ENCODE peak calls at places on chromosomes 3 and 15, in nine cellular contexts. One of them, this sample, is unnamed.

GRCh38 chr3:50890688-50891344 is 216.1 kb downstream of the DOCK3 start:
- DNase-seq in dorsolateral prefrontal cortex: no peak
- DNase-seq in AG09309: no peak
- DNase-seq in GM23338: peak
- DNase-seq in fibroblast of mammary gland: no peak
- DNase-seq in choroid plexus epithelial cell: no peak
- DNase-seq in esophagus squamous epithelium: no peak
- DNase-seq in WTC11: no peak
- DNase-seq in glutamatergic neuron: no peak
- DNase-seq in this sample: no peak

GRCh38 chr3:139388961-139389551 is 391 bp downstream of the COPB2 start:
- DNase-seq in fibroblast of mammary gland: no peak
- DNase-seq in glutamatergic neuron: no peak
- DNase-seq in WTC11: no peak
- DNase-seq in GM23338: peak
- DNase-seq in choroid plexus epithelial cell: peak
- DNase-seq in esophagus squamous epithelium: no peak
- DNase-seq in AG09309: no peak
- DNase-seq in dorsolateral prefrontal cortex: no peak
- DNase-seq in this sample: peak

GRCh38 chr3:58293516-58293915 is 12.5 kb upstream of the RPP14 start:
- DNase-seq in esophagus squamous epithelium: no peak
- DNase-seq in WTC11: no peak
- DNase-seq in choroid plexus epithelial cell: no peak
- DNase-seq in fibroblast of mammary gland: no peak
- DNase-seq in AG09309: no peak
- DNase-seq in glutamatergic neuron: no peak
- DNase-seq in GM23338: no peak
- DNase-seq in dorsolateral prefrontal cortex: peak
- DNase-seq in this sample: no peak

GRCh38 chr3:147000274-147000673 is 395.1 kb upstream of the PLSCR5 start:
- DNase-seq in choroid plexus epithelial cell: no peak
- DNase-seq in esophagus squamous epithelium: no peak
- DNase-seq in AG09309: no peak
- DNase-seq in GM23338: no peak
- DNase-seq in dorsolateral prefrontal cortex: no peak
- DNase-seq in fibroblast of mammary gland: no peak
- DNase-seq in WTC11: no peak
- DNase-seq in glutamatergic neuron: no peak
- DNase-seq in this sample: no peak

GRCh38 chr15:39880718-39881387 is 39.2 kb downstream of the GPR176 start:
- DNase-seq in AG09309: no peak
- DNase-seq in esophagus squamous epithelium: no peak
- DNase-seq in glutamatergic neuron: no peak
- DNase-seq in fibroblast of mammary gland: peak
- DNase-seq in WTC11: no peak
- DNase-seq in choroid plexus epithelial cell: no peak
- DNase-seq in dorsolateral prefrontal cortex: no peak
- DNase-seq in GM23338: no peak
- DNase-seq in this sample: no peak

GRCh38 chr3:57043518-57043917 is 16.9 kb upstream of the SPATA12 start:
- DNase-seq in GM23338: no peak
- DNase-seq in WTC11: no peak
- DNase-seq in esophagus squamous epithelium: no peak
- DNase-seq in fibroblast of mammary gland: no peak
- DNase-seq in choroid plexus epithelial cell: no peak
- DNase-seq in dorsolateral prefrontal cortex: no peak
- DNase-seq in glutamatergic neuron: no peak
- DNase-seq in AG09309: no peak
- DNase-seq in this sample: no peak

GRCh38 chr3:151329368-151329767 is at the start of gene P2RY13:
- DNase-seq in fibroblast of mammary gland: no peak
- DNase-seq in GM23338: no peak
- DNase-seq in dorsolateral prefrontal cortex: no peak
- DNase-seq in choroid plexus epithelial cell: no peak
- DNase-seq in WTC11: no peak
- DNase-seq in AG09309: no peak
- DNase-seq in esophagus squamous epithelium: no peak
- DNase-seq in glutamatergic neuron: no peak
- DNase-seq in this sample: no peak

GRCh38 chr3:16122661-16123060 is 51.8 kb upstream of the GALNT15 start:
- DNase-seq in choroid plexus epithelial cell: no peak
- DNase-seq in fibroblast of mammary gland: no peak
- DNase-seq in esophagus squamous epithelium: no peak
- DNase-seq in GM23338: no peak
- DNase-seq in glutamatergic neuron: no peak
- DNase-seq in WTC11: no peak
- DNase-seq in AG09309: no peak
- DNase-seq in dorsolateral prefrontal cortex: no peak
- DNase-seq in this sample: no peak

GRCh38 chr3:186365202-186365974 is 3.4 kb upstream of the DGKG start:
- DNase-seq in fibroblast of mammary gland: peak
- DNase-seq in choroid plexus epithelial cell: no peak
- DNase-seq in WTC11: no peak
- DNase-seq in GM23338: no peak
- DNase-seq in glutamatergic neuron: no peak
- DNase-seq in AG09309: no peak
- DNase-seq in esophagus squamous epithelium: no peak
- DNase-seq in dorsolateral prefrontal cortex: peak
- DNase-seq in this sample: no peak

GRCh38 chr3:47002490-47003410 is 23.3 kb downstream of the NBEAL2 start:
- DNase-seq in GM23338: peak
- DNase-seq in WTC11: peak
- DNase-seq in fibroblast of mammary gland: no peak
- DNase-seq in AG09309: no peak
- DNase-seq in choroid plexus epithelial cell: no peak
- DNase-seq in esophagus squamous epithelium: no peak
- DNase-seq in dorsolateral prefrontal cortex: peak
- DNase-seq in glutamatergic neuron: no peak
- DNase-seq in this sample: no peak

GRCh38 chr15:48285329-48286214 is 45.7 kb upstream of the DUT start:
- DNase-seq in glutamatergic neuron: peak
- DNase-seq in GM23338: peak
- DNase-seq in dorsolateral prefrontal cortex: no peak
- DNase-seq in esophagus squamous epithelium: no peak
- DNase-seq in WTC11: peak
- DNase-seq in fibroblast of mammary gland: peak
- DNase-seq in choroid plexus epithelial cell: peak
- DNase-seq in AG09309: peak
- DNase-seq in this sample: peak

GRCh38 chr3:190366145-190366544 is 21.8 kb upstream of the CLDN16 start:
- DNase-seq in fibroblast of mammary gland: no peak
- DNase-seq in GM23338: no peak
- DNase-seq in WTC11: no peak
- DNase-seq in choroid plexus epithelial cell: no peak
- DNase-seq in glutamatergic neuron: no peak
- DNase-seq in AG09309: no peak
- DNase-seq in esophagus squamous epithelium: no peak
- DNase-seq in dorsolateral prefrontal cortex: no peak
- DNase-seq in this sample: no peak

GRCh38 chr15:46815765-46816164 is 901.5 kb upstream of the SEMA6D start:
- DNase-seq in dorsolateral prefrontal cortex: no peak
- DNase-seq in WTC11: no peak
- DNase-seq in AG09309: no peak
- DNase-seq in GM23338: no peak
- DNase-seq in esophagus squamous epithelium: no peak
- DNase-seq in fibroblast of mammary gland: no peak
- DNase-seq in glutamatergic neuron: no peak
- DNase-seq in choroid plexus epithelial cell: no peak
- DNase-seq in this sample: no peak

GRCh38 chr3:159229161-159229560 is 427.3 kb downstream of the MFSD1 start:
- DNase-seq in choroid plexus epithelial cell: no peak
- DNase-seq in esophagus squamous epithelium: no peak
- DNase-seq in dorsolateral prefrontal cortex: no peak
- DNase-seq in AG09309: no peak
- DNase-seq in glutamatergic neuron: no peak
- DNase-seq in WTC11: no peak
- DNase-seq in fibroblast of mammary gland: no peak
- DNase-seq in GM23338: peak
- DNase-seq in this sample: no peak

GRCh38 chr3:117011687-117012250 is 302.2 kb downstream of the TUSC7 start:
- DNase-seq in WTC11: no peak
- DNase-seq in glutamatergic neuron: no peak
- DNase-seq in GM23338: no peak
- DNase-seq in AG09309: no peak
- DNase-seq in esophagus squamous epithelium: no peak
- DNase-seq in fibroblast of mammary gland: peak
- DNase-seq in dorsolateral prefrontal cortex: no peak
- DNase-seq in choroid plexus epithelial cell: peak
- DNase-seq in this sample: no peak

DNA sequence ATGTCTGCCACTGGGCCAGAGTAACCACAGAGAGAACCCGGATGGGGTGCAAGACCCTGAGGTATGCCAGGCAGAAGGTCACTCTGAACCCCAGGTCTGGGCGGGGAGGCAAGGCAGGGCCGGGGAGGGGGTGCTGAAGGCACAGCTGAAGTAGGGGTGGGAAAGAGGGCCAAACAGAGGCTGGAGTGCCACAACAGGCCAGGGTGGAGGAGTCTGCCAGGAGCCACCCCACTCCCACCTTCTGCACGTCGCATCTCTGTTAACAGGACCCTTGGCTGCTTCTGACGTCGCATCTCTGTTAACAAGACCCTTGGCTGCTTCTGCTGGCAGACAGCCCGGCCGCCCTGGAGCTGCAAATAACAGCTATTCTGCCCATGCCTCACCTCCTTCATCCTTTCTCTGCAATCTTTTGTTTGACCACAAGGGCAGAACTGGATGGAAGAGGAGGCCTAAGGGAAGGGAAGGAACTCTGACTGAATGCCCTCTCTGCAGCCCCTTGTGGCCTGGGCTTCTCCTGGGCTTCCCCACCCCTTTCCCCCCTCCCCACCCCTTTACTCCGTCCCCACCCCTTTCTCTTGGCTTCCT is 20.6 kb upstream of the FBLN2 start:
- DNase-seq in fibroblast of mammary gland: peak
- DNase-seq in choroid plexus epithelial cell: peak
- DNase-seq in WTC11: peak
- DNase-seq in GM23338: peak
- DNase-seq in glutamatergic neuron: no peak
- DNase-seq in dorsolateral prefrontal cortex: no peak
- DNase-seq in esophagus squamous epithelium: no peak
- DNase-seq in AG09309: no peak
- DNase-seq in this sample: no peak
- TF ChIP-seq CTCF in fibroblast of mammary gland: peak
- TF ChIP-seq CTCF in choroid plexus epithelial cell: peak
- TF ChIP-seq CTCF in WTC11: no peak
- TF ChIP-seq CTCF in GM23338: peak
- TF ChIP-seq CTCF in glutamatergic neuron: peak
- TF ChIP-seq CTCF in dorsolateral prefrontal cortex: no peak
- TF ChIP-seq CTCF in esophagus squamous epithelium: no peak
- TF ChIP-seq CTCF in AG09309: peak
- TF ChIP-seq CTCF in this sample: no peak

GRCh38 chr15:75928680-75929608 is 25.3 kb downstream of the FBXO22 start:
- DNase-seq in choroid plexus epithelial cell: peak
- DNase-seq in WTC11: peak
- DNase-seq in esophagus squamous epithelium: no peak
- DNase-seq in glutamatergic neuron: peak
- DNase-seq in AG09309: no peak
- DNase-seq in dorsolateral prefrontal cortex: no peak
- DNase-seq in fibroblast of mammary gland: no peak
- DNase-seq in GM23338: peak
- DNase-seq in this sample: no peak
- TF ChIP-seq CTCF in choroid plexus epithelial cell: peak
- TF ChIP-seq CTCF in WTC11: peak
- TF ChIP-seq CTCF in esophagus squamous epithelium: no peak
- TF ChIP-seq CTCF in glutamatergic neuron: peak
- TF ChIP-seq CTCF in AG09309: peak
- TF ChIP-seq CTCF in dorsolateral prefrontal cortex: no peak
- TF ChIP-seq CTCF in fibroblast of mammary gland: peak
- TF ChIP-seq CTCF in GM23338: peak
- TF ChIP-seq CTCF in this sample: peak

GRCh38 chr3:4672727-4673126 is 179.6 kb downstream of the ITPR1 start:
- DNase-seq in esophagus squamous epithelium: no peak
- DNase-seq in GM23338: no peak
- DNase-seq in glutamatergic neuron: no peak
- DNase-seq in WTC11: no peak
- DNase-seq in choroid plexus epithelial cell: no peak
- DNase-seq in AG09309: no peak
- DNase-seq in dorsolateral prefrontal cortex: no peak
- DNase-seq in fibroblast of mammary gland: no peak
- DNase-seq in this sample: no peak

GRCh38 chr3:4665197-4665596 is 172.0 kb downstream of the ITPR1 start:
- DNase-seq in AG09309: no peak
- DNase-seq in fibroblast of mammary gland: no peak
- DNase-seq in dorsolateral prefrontal cortex: no peak
- DNase-seq in choroid plexus epithelial cell: peak
- DNase-seq in glutamatergic neuron: no peak
- DNase-seq in WTC11: no peak
- DNase-seq in GM23338: no peak
- DNase-seq in esophagus squamous epithelium: no peak
- DNase-seq in this sample: no peak

GRCh38 chr3:4674216-4674615 is 181.1 kb downstream of the ITPR1 start:
- DNase-seq in glutamatergic neuron: no peak
- DNase-seq in WTC11: no peak
- DNase-seq in esophagus squamous epithelium: no peak
- DNase-seq in AG09309: peak
- DNase-seq in dorsolateral prefrontal cortex: no peak
- DNase-seq in GM23338: no peak
- DNase-seq in fibroblast of mammary gland: peak
- DNase-seq in choroid plexus epithelial cell: peak
- DNase-seq in this sample: no peak

GRCh38 chr3:4666078-4666477 is 172.9 kb downstream of the ITPR1 start:
- DNase-seq in GM23338: no peak
- DNase-seq in AG09309: no peak
- DNase-seq in esophagus squamous epithelium: no peak
- DNase-seq in dorsolateral prefrontal cortex: no peak
- DNase-seq in glutamatergic neuron: no peak
- DNase-seq in fibroblast of mammary gland: no peak
- DNase-seq in choroid plexus epithelial cell: no peak
- DNase-seq in WTC11: no peak
- DNase-seq in this sample: no peak

GRCh38 chr3:4670352-4670751 is 177.2 kb downstream of the ITPR1 start:
- DNase-seq in fibroblast of mammary gland: no peak
- DNase-seq in choroid plexus epithelial cell: peak
- DNase-seq in dorsolateral prefrontal cortex: no peak
- DNase-seq in AG09309: no peak
- DNase-seq in GM23338: peak
- DNase-seq in esophagus squamous epithelium: no peak
- DNase-seq in glutamatergic neuron: peak
- DNase-seq in WTC11: peak
- DNase-seq in this sample: no peak
- TF ChIP-seq CTCF in fibroblast of mammary gland: peak
- TF ChIP-seq CTCF in choroid plexus epithelial cell: peak
- TF ChIP-seq CTCF in dorsolateral prefrontal cortex: no peak
- TF ChIP-seq CTCF in AG09309: peak
- TF ChIP-seq CTCF in GM23338: peak
- TF ChIP-seq CTCF in esophagus squamous epithelium: no peak
- TF ChIP-seq CTCF in glutamatergic neuron: no peak
- TF ChIP-seq CTCF in WTC11: peak
- TF ChIP-seq CTCF in this sample: no peak

DNA sequence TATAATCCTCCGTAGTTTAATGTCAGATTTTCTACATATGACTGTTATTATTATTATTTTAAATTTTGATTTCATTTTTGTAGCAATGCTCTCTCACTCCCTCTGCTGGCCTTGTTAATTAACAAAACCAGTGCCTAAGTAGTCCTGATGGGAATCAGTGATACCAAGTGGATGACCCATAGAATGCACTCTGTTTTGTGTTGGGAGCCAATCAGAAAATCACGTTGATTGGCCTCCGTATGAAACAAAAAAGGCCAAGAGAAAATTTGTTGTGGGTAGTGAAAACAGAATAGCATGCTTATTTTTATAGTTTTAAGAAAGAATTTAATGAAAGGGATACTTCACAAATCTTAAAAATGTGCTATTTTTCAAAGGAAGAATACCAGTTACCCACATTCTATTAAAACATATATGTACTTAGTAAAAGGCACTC is 34.4 kb upstream of the MEIS2 start:
- DNase-seq in GM23338: peak
- DNase-seq in AG09309: peak
- DNase-seq in choroid plexus epithelial cell: peak
- DNase-seq in WTC11: no peak
- DNase-seq in esophagus squamous epithelium: no peak
- DNase-seq in dorsolateral prefrontal cortex: no peak
- DNase-seq in fibroblast of mammary gland: peak
- DNase-seq in glutamatergic neuron: no peak
- DNase-seq in this sample: no peak
- TF ChIP-seq CTCF in GM23338: peak
- TF ChIP-seq CTCF in AG09309: peak
- TF ChIP-seq CTCF in choroid plexus epithelial cell: peak
- TF ChIP-seq CTCF in WTC11: no peak
- TF ChIP-seq CTCF in esophagus squamous epithelium: peak
- TF ChIP-seq CTCF in dorsolateral prefrontal cortex: peak
- TF ChIP-seq CTCF in fibroblast of mammary gland: peak
- TF ChIP-seq CTCF in glutamatergic neuron: peak
- TF ChIP-seq CTCF in this sample: peak